ENCODE peak calls at places on chromosomes 13 and 19, in four cellular contexts. One of them, this sample, is unnamed. For H3K9me3, the result is how much of the 10 kb centered on the place peaks cover.

GRCh38 chr13:31200636-31200970 is 828 bp downstream of the B3GLCT start:
- DNase-seq in upper lobe of right lung: peak
- DNase-seq in lower lobe of right lung: peak
- DNase-seq in Peyer's patch: peak
- DNase-seq in this sample: peak

GRCh38 chr19:16185123-16185924 is at the start of gene FAM32A:
- DNase-seq in upper lobe of right lung: peak
- DNase-seq in lower lobe of right lung: peak
- DNase-seq in Peyer's patch: peak
- DNase-seq in this sample: peak

GRCh38 chr13:94608586-94608985 is 6.9 kb downstream of the GPR180 start:
- DNase-seq in upper lobe of right lung: no peak
- DNase-seq in lower lobe of right lung: no peak
- DNase-seq in Peyer's patch: no peak
- DNase-seq in this sample: no peak

GRCh38 chr19:49473868-49474544 is at the start of gene FLT3LG:
- DNase-seq in upper lobe of right lung: peak
- DNase-seq in lower lobe of right lung: peak
- DNase-seq in Peyer's patch: peak
- DNase-seq in this sample: peak

GRCh38 chr13:102999498-102999897 is 66.7 kb downstream of the SLC10A2 start:
- DNase-seq in upper lobe of right lung: no peak
- DNase-seq in lower lobe of right lung: no peak
- DNase-seq in Peyer's patch: no peak
- DNase-seq in this sample: no peak

GRCh38 chr19:44694184-44694579 is 4.8 kb upstream of the CEACAM16 start:
- DNase-seq in upper lobe of right lung: no peak
- DNase-seq in lower lobe of right lung: no peak
- DNase-seq in Peyer's patch: no peak
- DNase-seq in this sample: no peak

GRCh38 chr13:69796256-69796655 is 311.4 kb upstream of the ATXN8OS start:
- DNase-seq in upper lobe of right lung: no peak
- DNase-seq in lower lobe of right lung: no peak
- DNase-seq in Peyer's patch: no peak
- DNase-seq in this sample: no peak

GRCh38 chr19:36771275-36772231 is 1.1 kb downstream of the ZNF850 start:
- DNase-seq in upper lobe of right lung: no peak
- DNase-seq in lower lobe of right lung: peak
- DNase-seq in Peyer's patch: peak
- DNase-seq in this sample: peak

GRCh38 chr19:3370214-3370720 is 3.9 kb downstream of the NFIC start:
- DNase-seq in upper lobe of right lung: no peak
- DNase-seq in lower lobe of right lung: no peak
- DNase-seq in Peyer's patch: no peak
- DNase-seq in this sample: no peak

GRCh38 chr13:113555141-113555540 is 29.4 kb upstream of the TFDP1 start:
- DNase-seq in upper lobe of right lung: peak
- DNase-seq in lower lobe of right lung: peak
- DNase-seq in Peyer's patch: peak
- DNase-seq in this sample: no peak

GRCh38 chr19:35135389-35135909 is 590 bp upstream of the LGI4 start:
- DNase-seq in upper lobe of right lung: peak
- DNase-seq in lower lobe of right lung: peak
- DNase-seq in Peyer's patch: peak
- DNase-seq in this sample: peak

GRCh38 chr13:32060319-32060924 is 28.8 kb downstream of the FRY start:
- DNase-seq in upper lobe of right lung: no peak
- DNase-seq in lower lobe of right lung: no peak
- DNase-seq in Peyer's patch: no peak
- DNase-seq in this sample: no peak

GRCh38 chr13:35983206-35983605 is 148.0 kb downstream of the DCLK1 start:
- DNase-seq in upper lobe of right lung: no peak
- DNase-seq in lower lobe of right lung: no peak
- DNase-seq in Peyer's patch: no peak
- DNase-seq in this sample: no peak

GRCh38 chr19:41872384-41872774 is 4.7 kb upstream of the CD79A start:
- DNase-seq in upper lobe of right lung: no peak
- DNase-seq in lower lobe of right lung: no peak
- DNase-seq in Peyer's patch: no peak
- DNase-seq in this sample: no peak

GRCh38 chr13:29594310-29594709 is 1.2 kb downstream of the SLC7A1 start:
- DNase-seq in upper lobe of right lung: no peak
- DNase-seq in lower lobe of right lung: no peak
- DNase-seq in Peyer's patch: peak
- DNase-seq in this sample: peak

GRCh38 chr19:13790354-13790753 is 4.9 kb upstream of the ZSWIM4 start:
- DNase-seq in upper lobe of right lung: no peak
- DNase-seq in lower lobe of right lung: no peak
- DNase-seq in Peyer's patch: no peak
- DNase-seq in this sample: no peak

GRCh38 chr19:51140441-51140840 is 1.7 kb upstream of the SIGLEC7 start:
- DNase-seq in upper lobe of right lung: no peak
- DNase-seq in lower lobe of right lung: no peak
- DNase-seq in Peyer's patch: no peak
- DNase-seq in this sample: no peak

GRCh38 chr13:97340399-97340798 is 93.6 kb upstream of the RAP2A start:
- DNase-seq in upper lobe of right lung: no peak
- DNase-seq in lower lobe of right lung: no peak
- DNase-seq in Peyer's patch: no peak
- DNase-seq in this sample: peak

GRCh38 chr19:15112385-15112784 is 5.2 kb downstream of the SYDE1 start:
- DNase-seq in upper lobe of right lung: no peak
- DNase-seq in lower lobe of right lung: no peak
- DNase-seq in Peyer's patch: no peak
- DNase-seq in this sample: peak

GRCh38 chr19:5130371-5131030 is 161.6 kb downstream of the KDM4B start:
- DNase-seq in upper lobe of right lung: no peak
- DNase-seq in lower lobe of right lung: no peak
- DNase-seq in Peyer's patch: no peak
- DNase-seq in this sample: no peak

GRCh38 chr19:43809762-43810696 is 7.8 kb upstream of the LYPD5 start:
- DNase-seq in upper lobe of right lung: no peak
- DNase-seq in lower lobe of right lung: no peak
- DNase-seq in Peyer's patch: no peak
- DNase-seq in this sample: peak

GRCh38 chr13:102374726-102375125 is 27.1 kb downstream of the FGF14 start:
- DNase-seq in upper lobe of right lung: no peak
- DNase-seq in lower lobe of right lung: no peak
- DNase-seq in Peyer's patch: no peak
- DNase-seq in this sample: no peak

GRCh38 chr13:19960673-19961015 is 2.1 kb downstream of the ZMYM2 start:
- DNase-seq in upper lobe of right lung: no peak
- DNase-seq in lower lobe of right lung: no peak
- DNase-seq in Peyer's patch: no peak
- DNase-seq in this sample: peak

GRCh38 chr19:37551123-37551993 is 43.2 kb downstream of the ZNF571 start:
- DNase-seq in upper lobe of right lung: no peak
- DNase-seq in lower lobe of right lung: no peak
- DNase-seq in Peyer's patch: peak
- DNase-seq in this sample: peak

GRCh38 chr19:56441206-56441792 is 35.8 kb downstream of the ZNF667 start:
- DNase-seq in upper lobe of right lung: no peak
- DNase-seq in lower lobe of right lung: no peak
- DNase-seq in Peyer's patch: no peak
- DNase-seq in this sample: no peak
- H3K9me3 ChIP-seq in upper lobe of right lung: half or more
- H3K9me3 ChIP-seq in lower lobe of right lung: half or more
- H3K9me3 ChIP-seq in Peyer's patch: under half
- H3K9me3 ChIP-seq in this sample: under half

GRCh38 chr19:939439-939838 is 13.6 kb downstream of the ARID3A start:
- DNase-seq in upper lobe of right lung: no peak
- DNase-seq in lower lobe of right lung: no peak
- DNase-seq in Peyer's patch: no peak
- DNase-seq in this sample: no peak

GRCh38 chr19:942133-942645 is 16.4 kb downstream of the ARID3A start:
- DNase-seq in upper lobe of right lung: no peak
- DNase-seq in lower lobe of right lung: no peak
- DNase-seq in Peyer's patch: no peak
- DNase-seq in this sample: no peak

GRCh38 chr19:941292-942132 is 15.7 kb downstream of the ARID3A start:
- DNase-seq in upper lobe of right lung: no peak
- DNase-seq in lower lobe of right lung: no peak
- DNase-seq in Peyer's patch: no peak
- DNase-seq in this sample: no peak

GRCh38 chr19:939922-940321 is 14.1 kb downstream of the ARID3A start:
- DNase-seq in upper lobe of right lung: no peak
- DNase-seq in lower lobe of right lung: no peak
- DNase-seq in Peyer's patch: no peak
- DNase-seq in this sample: no peak

DNA sequence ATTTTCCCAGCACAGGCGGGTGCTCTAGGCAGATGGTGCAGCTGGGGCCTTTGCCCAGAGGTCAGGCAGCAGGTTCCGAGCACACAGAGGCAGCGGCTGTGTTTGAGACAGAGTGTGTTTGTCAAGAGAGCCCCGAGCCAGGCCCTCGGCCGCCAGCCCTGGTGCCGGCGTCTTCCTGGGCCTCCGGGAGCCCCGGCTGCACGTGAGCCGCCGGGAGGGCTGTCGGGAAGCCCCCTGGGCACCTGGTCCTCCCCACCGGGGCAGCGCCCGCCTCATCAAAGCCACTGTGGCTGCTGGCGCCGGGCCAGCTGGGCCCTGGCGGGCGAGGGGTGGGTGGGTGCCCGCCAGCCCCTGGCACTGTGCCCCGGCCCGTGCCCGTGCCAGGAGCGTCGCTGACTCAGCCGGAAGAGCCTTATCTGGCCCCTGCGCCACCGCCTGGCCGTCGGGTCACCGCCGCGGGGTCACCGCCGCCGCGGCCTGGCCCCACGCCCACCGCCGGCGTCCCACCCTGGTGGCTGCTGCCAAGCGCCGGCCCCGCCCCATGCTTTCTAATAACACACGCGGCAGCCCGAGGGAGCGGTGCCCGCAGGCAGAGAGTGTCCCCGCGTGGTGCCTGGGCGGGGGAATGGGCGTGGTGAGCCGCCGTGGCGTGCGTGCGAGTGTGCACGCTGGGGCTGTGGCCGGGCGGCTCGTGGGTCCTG is 14.9 kb downstream of the ARID3A start:
- DNase-seq in upper lobe of right lung: peak
- DNase-seq in lower lobe of right lung: peak
- DNase-seq in Peyer's patch: peak
- DNase-seq in this sample: peak
- H3K4me3 ChIP-seq in upper lobe of right lung: peak
- H3K4me3 ChIP-seq in lower lobe of right lung: peak
- H3K4me3 ChIP-seq in Peyer's patch: peak
- H3K4me3 ChIP-seq in this sample: no peak

DNA sequence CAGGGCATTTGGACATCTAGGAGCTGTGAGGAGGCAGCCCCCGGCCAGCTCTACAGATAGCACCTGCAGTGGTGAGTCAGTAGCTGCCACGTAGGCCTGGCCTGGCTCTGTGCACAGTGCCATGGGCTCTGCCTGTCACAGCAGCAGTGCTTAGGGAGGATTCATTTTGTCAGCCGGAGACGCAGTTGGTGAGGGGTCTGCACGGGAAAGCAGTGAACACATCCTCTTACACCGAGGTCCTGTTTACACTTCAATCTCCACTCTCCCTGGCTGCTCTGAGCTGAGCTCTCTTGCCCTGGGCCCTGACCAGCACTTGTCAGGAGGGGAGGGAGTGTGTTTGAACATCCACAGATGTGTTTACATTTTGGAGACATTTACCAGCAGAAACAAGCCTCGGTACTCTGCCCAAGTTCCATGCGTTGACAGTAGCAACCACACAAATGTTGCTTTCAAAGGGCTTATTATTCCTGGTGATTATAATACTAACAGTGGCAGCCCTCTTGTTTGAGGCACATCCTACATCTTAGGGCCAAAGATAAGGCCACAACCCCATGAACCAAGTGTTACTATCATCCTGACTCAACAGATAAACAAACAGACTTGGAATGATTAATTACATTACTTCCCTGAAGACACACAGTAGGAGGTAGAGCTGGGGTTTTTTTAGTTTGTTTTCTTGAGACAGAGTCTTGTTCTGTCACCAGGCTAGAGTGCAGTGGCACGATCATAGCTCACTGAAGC is 148.9 kb downstream of the USP12 start:
- DNase-seq in upper lobe of right lung: no peak
- DNase-seq in lower lobe of right lung: no peak
- DNase-seq in Peyer's patch: no peak
- DNase-seq in this sample: no peak
- H3K27ac ChIP-seq in upper lobe of right lung: peak
- H3K27ac ChIP-seq in lower lobe of right lung: peak
- H3K27ac ChIP-seq in Peyer's patch: peak
- H3K27ac ChIP-seq in this sample: no peak

DNA sequence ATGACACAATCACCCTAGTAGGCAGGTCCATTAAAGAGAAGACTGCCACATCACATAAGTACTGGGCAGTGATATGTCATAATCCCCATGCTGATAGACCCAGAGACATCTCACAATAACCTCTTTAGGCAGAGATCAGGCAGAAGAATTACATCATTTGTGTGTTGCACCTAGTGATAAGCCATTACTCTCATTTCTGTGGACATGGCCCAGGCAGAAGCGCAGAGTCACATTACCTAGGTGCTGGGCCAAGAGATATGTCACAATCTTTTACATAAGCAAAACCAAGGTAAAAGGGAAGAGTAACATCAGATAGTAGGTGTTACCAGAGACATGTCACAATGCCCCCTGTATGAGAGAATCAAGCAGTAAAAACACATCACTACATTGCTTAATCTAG is 71.9 kb downstream of the ZNF726 start:
- DNase-seq in upper lobe of right lung: no peak
- DNase-seq in lower lobe of right lung: no peak
- DNase-seq in Peyer's patch: no peak
- DNase-seq in this sample: no peak
- H3K9me3 ChIP-seq in upper lobe of right lung: under half
- H3K9me3 ChIP-seq in lower lobe of right lung: under half
- H3K9me3 ChIP-seq in Peyer's patch: under half
- H3K9me3 ChIP-seq in this sample: under half

GRCh38 chr19:11236324-11237301 is 2.8 kb upstream of the ANGPTL8 start:
- DNase-seq in upper lobe of right lung: no peak
- DNase-seq in lower lobe of right lung: no peak
- DNase-seq in Peyer's patch: no peak
- DNase-seq in this sample: no peak
- H3K4me3 ChIP-seq in upper lobe of right lung: no peak
- H3K4me3 ChIP-seq in lower lobe of right lung: no peak
- H3K4me3 ChIP-seq in Peyer's patch: no peak
- H3K4me3 ChIP-seq in this sample: no peak